ENCODE peak calls at places on chromosomes 13 and 19, in ten cellular contexts. W is small intestine, D is uterus, B is HCT116, I is IMR-90, A is neural progenitor cell, L is lung, C is cardiac muscle cell, S is RWPE2, N is body of pancreas. M is an unnamed sample. For H3K4me1 and H3K36me3, the result is how much of the 10 kb centered on the place peaks cover.

GRCh38 chr13:42373048-42373812 is 101.3 kb downstream of the AKAP11 start:
- DNase-seq in S (no peak), I (no peak), B (no peak), L (no peak), N (no peak), C (no peak), W (no peak), A (no peak), D (no peak), M (no peak)

GRCh38 chr13:75621147-75621546 is 15.0 kb upstream of the LMO7 start:
- DNase-seq in B (no peak), W (no peak), I (peak), D (no peak), N (no peak), A (no peak), S (no peak), C (peak), L (no peak), M (no peak)

GRCh38 chr13:27607125-27607524 is 13.2 kb downstream of the LNX2 start:
- DNase-seq in L (no peak), N (no peak), A (no peak), B (peak), C (peak), W (peak), S (no peak), D (no peak), I (peak), M (no peak)

GRCh38 chr19:56217039-56217949 is 15.2 kb downstream of the ZSCAN5C start:
- DNase-seq in S (no peak), D (no peak), N (no peak), L (no peak), A (peak), B (no peak), W (no peak), I (peak), C (peak), M (peak)

GRCh38 chr19:1066251-1066747 is 668 bp upstream of the ARHGAP45 start:
- DNase-seq in C (no peak), B (no peak), N (no peak), A (peak), W (no peak), S (no peak), L (no peak), I (no peak), D (no peak), M (no peak)

GRCh38 chr19:10603873-10604459 is 16.9 kb upstream of the AP1M2 start:
- DNase-seq in A (peak), S (no peak), C (no peak), W (peak), B (no peak), D (no peak), N (no peak), L (no peak), I (no peak), M (no peak)

GRCh38 chr19:55305491-55305890 is 19.6 kb downstream of the TMEM150B start:
- DNase-seq in S (no peak), A (peak), W (no peak), I (no peak), N (peak), B (no peak), D (peak), C (peak), L (no peak), M (no peak)

GRCh38 chr13:31179241-31179640 is 17.5 kb upstream of the HSPH1 start:
- DNase-seq in N (no peak), S (no peak), A (no peak), C (no peak), L (no peak), W (no peak), D (no peak), I (no peak), B (no peak), M (no peak)

GRCh38 chr19:23385404-23385803 is 9.9 kb downstream of the ZNF91 start:
- DNase-seq in B (no peak), A (no peak), C (no peak), I (no peak), D (no peak), N (no peak), L (no peak), S (no peak), W (no peak), M (no peak)

GRCh38 chr13:51637852-51638496 is 53.7 kb downstream of the WDFY2 start:
- DNase-seq in I (no peak), D (no peak), S (no peak), C (no peak), A (peak), B (no peak), N (no peak), W (no peak), L (no peak), M (no peak)

GRCh38 chr13:93289842-93290241 is 63.2 kb downstream of the GPC6 start:
- DNase-seq in D (no peak), L (no peak), A (no peak), B (no peak), I (no peak), W (no peak), C (no peak), N (no peak), S (no peak), M (no peak)

GRCh38 chr19:41930322-41930722 is 2.1 kb upstream of the ERFL start:
- DNase-seq in B (no peak), W (no peak), A (no peak), L (no peak), C (no peak), D (no peak), I (no peak), S (no peak), N (no peak), M (no peak)

GRCh38 chr19:42420055-42420544 is 7.1 kb downstream of the LIPE start:
- DNase-seq in W (peak), N (peak), C (peak), S (peak), D (no peak), L (no peak), I (peak), B (peak), A (peak), M (no peak)

GRCh38 chr13:18739310-18739709 is 442.3 kb downstream of the TUBA3C start:
- DNase-seq in C (no peak), W (no peak), B (no peak), S (no peak), I (no peak), N (no peak), A (no peak), L (no peak), D (no peak), M (no peak)

GRCh38 chr13:42649761-42650289 is 75.9 kb downstream of the TNFSF11 start:
- DNase-seq in C (peak), L (no peak), N (no peak), W (no peak), S (no peak), D (no peak), B (no peak), I (no peak), A (no peak), M (no peak)

DNA sequence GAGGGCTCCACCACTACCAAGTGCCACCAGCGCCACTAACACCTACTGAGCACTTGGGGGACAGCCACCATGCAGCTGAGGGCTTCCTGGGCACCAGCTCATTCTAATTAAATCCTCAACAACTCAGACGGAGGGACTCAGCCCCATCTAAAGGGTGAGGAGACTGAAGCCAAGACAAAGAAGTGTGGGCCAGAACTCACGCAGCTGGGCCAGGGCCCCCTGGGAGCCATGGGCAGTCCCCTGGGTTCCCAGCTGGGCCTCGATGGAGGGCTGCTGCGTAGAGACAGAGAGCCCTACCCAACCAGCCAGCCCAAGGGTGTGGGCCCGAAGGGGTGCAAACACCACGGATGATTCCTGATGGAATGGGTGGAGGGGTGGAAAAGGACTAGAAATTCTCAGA is 12.8 kb upstream of the PRKD2 start:
- DNase-seq in A (no peak), N (no peak), I (no peak), S (no peak), W (no peak), B (no peak), C (no peak), D (no peak), L (no peak), M (no peak)
- H3K4me1 ChIP-seq in A (under half), N (under half), I (under half), S (under half), W (under half), B (under half), C (under half), D (under half), L (under half), M (under half)

GRCh38 chr19:16535381-16535780 is 6.9 kb downstream of the CHERP start:
- DNase-seq in N (no peak), S (no peak), B (no peak), I (no peak), A (no peak), C (no peak), L (no peak), W (no peak), D (no peak), M (no peak)
- H3K36me3 ChIP-seq in N (under half), S (half or more), B (under half), I (half or more), A (under half), C (under half), L (half or more), W (under half), D (under half), M (under half)

GRCh38 chr19:6233051-6233826 is 46.5 kb downstream of the MLLT1 start:
- DNase-seq in C (peak), L (peak), D (peak), W (peak), A (no peak), S (peak), N (peak), I (peak), B (no peak), M (no peak)
- H3K4me1 ChIP-seq in C (under half), L (under half), D (under half), W (under half), A (under half), S (under half), N (half or more), I (under half), B (under half), M (under half)

DNA sequence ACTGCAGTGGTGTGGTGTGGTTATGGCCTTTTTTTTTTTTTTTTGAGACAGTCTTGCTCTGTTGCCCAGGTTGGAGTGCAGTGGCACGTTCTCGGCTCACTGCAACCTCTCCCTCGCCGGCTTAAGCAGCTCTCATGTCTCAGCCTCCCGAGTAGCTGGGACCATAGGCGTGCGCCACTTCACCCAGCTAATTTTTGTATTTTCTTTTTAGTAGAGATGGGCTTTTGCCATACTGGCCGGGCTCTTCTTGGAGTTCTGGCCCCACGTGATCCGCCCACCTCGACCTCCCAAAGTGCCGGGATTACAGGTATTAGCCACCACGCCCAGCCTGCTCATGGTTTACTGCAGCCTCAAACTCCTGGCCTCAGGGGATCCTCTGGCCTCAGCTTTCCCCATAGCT is 7.0 kb downstream of the PDCD2L start:
- DNase-seq in D (no peak), W (no peak), C (no peak), L (no peak), I (no peak), N (no peak), S (peak), A (no peak), B (no peak), M (no peak)
- H3K36me3 ChIP-seq in D (under half), W (under half), C (under half), L (under half), I (under half), N (under half), S (half or more), A (under half), B (under half), M (under half)

GRCh38 chr19:5956323-5956722 is 21.6 kb downstream of the RANBP3 start:
- DNase-seq in D (no peak), C (no peak), B (no peak), W (no peak), N (no peak), A (no peak), S (no peak), I (no peak), L (no peak), M (no peak)
- H3K4me1 ChIP-seq in D (under half), C (half or more), B (under half), W (under half), N (half or more), A (half or more), S (under half), I (half or more), L (under half), M (under half)

M was measured in iPS DF 6.9.